ENCODE peak calls at places on chromosomes 16 and 17, in six cellular contexts. G, W, P, Q, A and Z are unnamed samples.

GRCh38 chr16:59859606-59860402 is 1125.7 kb upstream of the GOT2 start:
- DNase-seq in G (no peak), W (no peak), P (no peak), Q (no peak), A (no peak), Z (no peak)

GRCh38 chr17:13931752-13932477 is 137.4 kb upstream of the COX10 start:
- DNase-seq in G (peak; percentile 3), W (no peak), P (peak; percentile 7), Q (peak; percentile 73), A (no peak), Z (no peak)

GRCh38 chr17:67218385-67218950 is 26.5 kb downstream of the HELZ start:
- DNase-seq in G (peak; percentile 78), W (no peak), P (peak; percentile 74), Q (peak; percentile 40), A (no peak), Z (no peak)

GRCh38 chr16:16021988-16022682 is 72.7 kb downstream of the ABCC1 start:
- DNase-seq in G (peak; percentile 97), W (peak; percentile 60), P (peak; percentile 98), Q (peak; percentile 93), A (no peak), Z (peak; percentile 32)

GRCh38 chr17:82095777-82096708 is 2.0 kb downstream of the FASN start:
- DNase-seq in G (no peak), W (no peak), P (no peak), Q (peak; percentile 61), A (no peak), Z (no peak)

GRCh38 chr16:73302942-73303341 is 255.0 kb upstream of the ZFHX3 start:
- DNase-seq in G (no peak), W (no peak), P (no peak), Q (no peak), A (no peak), Z (no peak)

GRCh38 chr17:35821308-35821707 is 12.0 kb downstream of the TAF15 start:
- DNase-seq in G (no peak), W (no peak), P (no peak), Q (no peak), A (no peak), Z (no peak)

GRCh38 chr17:1347681-1348318 is 52.2 kb downstream of the YWHAE start:
- DNase-seq in G (peak; percentile 16), W (no peak), P (peak; percentile 43), Q (no peak), A (no peak), Z (no peak)

GRCh38 chr16:81716478-81717210 is 62.4 kb upstream of the PLCG2 start:
- DNase-seq in G (no peak), W (no peak), P (no peak), Q (peak; percentile 27), A (no peak), Z (no peak)

GRCh38 chr16:72246423-72246822 is 74.5 kb upstream of the PMFBP1 start:
- DNase-seq in G (no peak), W (no peak), P (no peak), Q (no peak), A (no peak), Z (no peak)

GRCh38 chr17:57142925-57143324 is 57.9 kb downstream of the AKAP1 start:
- DNase-seq in G (no peak), W (no peak), P (peak; percentile 46), Q (no peak), A (no peak), Z (no peak)

GRCh38 chr17:40447148-40447644 is 3.9 kb downstream of the IGFBP4 start:
- DNase-seq in G (no peak), W (no peak), P (no peak), Q (no peak), A (no peak), Z (no peak)

GRCh38 chr17:37483311-37484039 is 6.2 kb upstream of the DUSP14 start:
- DNase-seq in G (peak; percentile 98), W (no peak), P (peak; percentile 99), Q (no peak), A (no peak), Z (no peak)

GRCh38 chr17:32757963-32758362 is 119.0 kb downstream of the MYO1D start:
- DNase-seq in G (no peak), W (no peak), P (peak; percentile 50), Q (peak; percentile 27), A (no peak), Z (no peak)

GRCh38 chr16:50861451-50861850 is 119.6 kb downstream of the CYLD start:
- DNase-seq in G (no peak), W (no peak), P (no peak), Q (no peak), A (peak; percentile 19), Z (no peak)

GRCh38 chr16:4212934-4213296 is 29.0 kb downstream of the SRL start:
- DNase-seq in G (peak; percentile 61), W (no peak), P (peak; percentile 17), Q (peak; percentile 3), A (no peak), Z (no peak)

GRCh38 chr16:48335961-48336360 is 49.3 kb downstream of the SIAH1 start:
- DNase-seq in G (peak; percentile 91), W (no peak), P (peak; percentile 77), Q (peak; percentile 80), A (no peak), Z (no peak)

GRCh38 chr17:64406321-64407200 is 15.9 kb upstream of the PECAM1 start:
- DNase-seq in G (no peak), W (no peak), P (peak; percentile 35), Q (no peak), A (no peak), Z (no peak)

GRCh38 chr17:57234252-57235092 is 21.9 kb upstream of the MSI2 start:
- DNase-seq in G (no peak), W (no peak), P (no peak), Q (no peak), A (no peak), Z (no peak)

GRCh38 chr17:57726213-57726612 is 18.9 kb downstream of the CCDC182 start:
- DNase-seq in G (no peak), W (no peak), P (no peak), Q (no peak), A (no peak), Z (no peak)

GRCh38 chr17:7479389-7480192 is at the start of gene ZBTB4:
- DNase-seq in G (peak; percentile 21), W (peak; percentile 53), P (peak; percentile 65), Q (peak; percentile 42), A (peak; percentile 69), Z (peak; percentile 44)

GRCh38 chr16:65071371-65072311 is 50.2 kb downstream of the CDH11 start:
- DNase-seq in G (peak; percentile 64), W (no peak), P (no peak), Q (no peak), A (no peak), Z (no peak)

GRCh38 chr17:46003907-46004748 is 5.1 kb downstream of the STH start:
- DNase-seq in G (peak; percentile 5), W (no peak), P (no peak), Q (no peak), A (no peak), Z (no peak)

GRCh38 chr17:81322271-81323082 is 27.4 kb upstream of the SLC38A10 start:
- DNase-seq in G (no peak), W (no peak), P (no peak), Q (no peak), A (peak; percentile 71), Z (no peak)

GRCh38 chr16:14092579-14092978 is 21.5 kb downstream of the MRTFB start:
- DNase-seq in G (peak; percentile 24), W (no peak), P (no peak), Q (no peak), A (no peak), Z (no peak)
- H4K91ac ChIP-seq in G (no peak overlapping the region), W (no peak overlapping the region), P (no peak overlapping the region), Q (no peak overlapping the region), A (no peak overlapping the region), Z (no peak overlapping the region)

DNA sequence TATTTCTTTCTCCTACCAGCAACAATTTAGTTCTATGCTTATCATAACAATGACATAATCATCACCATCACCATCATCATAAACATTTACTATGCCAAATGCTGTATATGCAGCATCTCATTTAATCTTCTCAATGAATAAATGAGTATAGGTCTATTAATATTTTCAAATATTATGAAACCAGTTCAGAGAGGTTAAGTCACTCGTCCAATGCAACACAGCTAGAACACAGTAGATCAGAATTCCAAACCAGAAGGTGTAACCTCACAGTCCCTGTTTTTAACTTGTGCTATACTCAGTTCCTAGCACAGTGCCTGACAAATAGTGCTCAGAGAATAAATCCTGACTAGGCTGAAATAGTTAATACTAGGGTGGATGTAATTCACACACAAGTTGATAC is 314.8 kb downstream of the XYLT1 start:
- DNase-seq in G (no peak), W (no peak), P (no peak), Q (no peak), A (no peak), Z (no peak)
- H3K14ac ChIP-seq in G (no peak overlapping the region), W (no peak overlapping the region), P (no peak overlapping the region), Q (no peak overlapping the region), A (no peak overlapping the region), Z (no peak overlapping the region)

GRCh38 chr16:67430504-67431076 is 331 bp upstream of the HSD11B2 start:
- DNase-seq in G (no peak), W (no peak), P (no peak), Q (peak; percentile 39), A (peak; percentile 77), Z (peak; percentile 18)

GRCh38 chr16:67431077-67431804 is at the start of gene HSD11B2:
- DNase-seq in G (peak; percentile 45), W (peak; percentile 81), P (peak; percentile 54), Q (peak; percentile 74), A (peak; percentile 78), Z (peak; percentile 48)

GRCh38 chr16:67428146-67428731 is 2.7 kb upstream of the HSD11B2 start:
- DNase-seq in G (peak; percentile 47), W (peak; percentile 92), P (peak; percentile 71), Q (peak; percentile 83), A (peak; percentile 90), Z (peak; percentile 71)

GRCh38 chr16:67429053-67429798 is 1.7 kb upstream of the HSD11B2 start:
- DNase-seq in G (no peak), W (no peak), P (no peak), Q (no peak), A (no peak), Z (no peak)

GRCh38 chr16:67429799-67430503 is 970 bp upstream of the HSD11B2 start:
- DNase-seq in G (no peak), W (no peak), P (no peak), Q (no peak), A (no peak), Z (no peak)
- H4K91ac ChIP-seq in G (no peak overlapping the region), W (no peak overlapping the region), P (no peak overlapping the region), Q (no peak overlapping the region), A (peak overlapping the region; percentile 89), Z (no peak overlapping the region)

DNA sequence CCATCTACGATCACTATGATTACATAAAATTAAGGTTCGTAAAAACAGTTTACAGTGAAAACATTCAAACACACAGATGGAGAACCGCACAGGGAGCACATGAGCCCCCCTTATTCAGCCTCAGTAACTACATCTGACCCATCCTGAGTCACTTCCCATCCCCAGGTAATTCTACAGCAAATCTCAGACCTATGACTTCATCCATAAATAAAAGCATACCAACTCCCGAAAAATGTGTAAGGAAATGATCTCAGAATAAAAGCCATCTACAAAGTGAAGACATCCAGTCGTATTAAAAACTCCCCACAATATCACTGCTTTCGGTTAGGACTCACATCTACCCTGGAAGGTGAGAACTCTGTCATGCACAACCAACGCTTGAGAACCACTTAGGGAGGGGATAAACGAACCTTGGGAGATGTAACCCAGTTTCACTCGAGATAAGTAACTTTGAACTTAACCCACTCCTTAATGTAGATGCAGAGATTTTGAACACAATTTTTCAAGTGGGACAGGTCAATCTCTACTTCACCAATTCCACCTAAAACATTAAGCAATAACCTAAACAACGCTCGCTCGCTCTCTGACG is 1.3 kb downstream of the USP36 start:
- DNase-seq in G (peak; percentile 86), W (no peak), P (no peak), Q (no peak), A (no peak), Z (no peak)
- H3K14ac ChIP-seq in G (peak overlapping the region; percentile 98), W (peak overlapping the region; percentile 86), P (no peak overlapping the region), Q (no peak overlapping the region), A (no peak overlapping the region), Z (no peak overlapping the region)